ENCODE peak calls at places on chromosomes 5 and 9, in nine cellular contexts. D, A, X, V, Z, S, M, Q and C are unnamed samples.

GRCh38 chr5:122463221-122463620 is 151.2 kb downstream of the SNCAIP start:
- DNase-seq in D (no peak), A (no peak), X (peak), V (no peak), Z (no peak), S (no peak), M (no peak), Q (no peak), C (no peak)

GRCh38 chr9:83633260-83633659 is 10.3 kb downstream of the IDNK start:
- DNase-seq in D (no peak), A (no peak), X (no peak), V (no peak), Z (no peak), S (no peak), M (no peak), Q (no peak), C (no peak)

GRCh38 chr9:88852794-88853193 is 138.5 kb upstream of the S1PR3 start:
- DNase-seq in D (no peak), A (no peak), X (peak), V (no peak), Z (no peak), S (no peak), M (no peak), Q (no peak), C (peak)

GRCh38 chr5:33032161-33033085 is 321.3 kb downstream of the NPR3 start:
- DNase-seq in D (no peak), A (no peak), X (peak), V (no peak), Z (no peak), S (no peak), M (no peak), Q (no peak), C (peak)

GRCh38 chr5:87924451-87924850 is 344.2 kb downstream of the TMEM161B start:
- DNase-seq in D (no peak), A (peak), X (no peak), V (peak), Z (no peak), S (no peak), M (no peak), Q (no peak), C (no peak)

GRCh38 chr5:43020294-43020711 is 19.8 kb downstream of the ANXA2R start:
- DNase-seq in D (no peak), A (peak), X (no peak), V (peak), Z (peak), S (no peak), M (peak), Q (no peak), C (no peak)

GRCh38 chr9:130631331-130632080 is 32.9 kb upstream of the PRDM12 start:
- DNase-seq in D (no peak), A (no peak), X (no peak), V (no peak), Z (no peak), S (no peak), M (no peak), Q (no peak), C (no peak)

GRCh38 chr9:131546336-131547084 is 1.2 kb downstream of the PRRT1B start:
- DNase-seq in D (no peak), A (no peak), X (no peak), V (peak), Z (no peak), S (no peak), M (no peak), Q (no peak), C (no peak)

GRCh38 chr5:89276566-89277305 is 393.8 kb upstream of the MEF2C start:
- DNase-seq in D (no peak), A (no peak), X (no peak), V (no peak), Z (no peak), S (no peak), M (no peak), Q (no peak), C (peak)

GRCh38 chr9:34332370-34332964 is 3.1 kb downstream of the NUDT2 start:
- DNase-seq in D (no peak), A (no peak), X (no peak), V (no peak), Z (no peak), S (no peak), M (peak), Q (no peak), C (peak)

GRCh38 chr9:134666801-134667200 is 25.2 kb downstream of the COL5A1 start:
- DNase-seq in D (no peak), A (no peak), X (no peak), V (no peak), Z (no peak), S (no peak), M (no peak), Q (no peak), C (peak)

GRCh38 chr5:115796656-115797055 is 19.8 kb downstream of the CDO1 start:
- DNase-seq in D (no peak), A (no peak), X (no peak), V (no peak), Z (no peak), S (no peak), M (no peak), Q (no peak), C (no peak)

GRCh38 chr9:19193029-19193324 is 37.5 kb upstream of the DENND4C start:
- DNase-seq in D (no peak), A (no peak), X (no peak), V (no peak), Z (no peak), S (no peak), M (no peak), Q (no peak), C (no peak)

GRCh38 chr9:123555612-123556011 is 199.6 kb downstream of the CRB2 start:
- DNase-seq in D (no peak), A (no peak), X (no peak), V (no peak), Z (no peak), S (peak), M (no peak), Q (no peak), C (no peak)

DNA sequence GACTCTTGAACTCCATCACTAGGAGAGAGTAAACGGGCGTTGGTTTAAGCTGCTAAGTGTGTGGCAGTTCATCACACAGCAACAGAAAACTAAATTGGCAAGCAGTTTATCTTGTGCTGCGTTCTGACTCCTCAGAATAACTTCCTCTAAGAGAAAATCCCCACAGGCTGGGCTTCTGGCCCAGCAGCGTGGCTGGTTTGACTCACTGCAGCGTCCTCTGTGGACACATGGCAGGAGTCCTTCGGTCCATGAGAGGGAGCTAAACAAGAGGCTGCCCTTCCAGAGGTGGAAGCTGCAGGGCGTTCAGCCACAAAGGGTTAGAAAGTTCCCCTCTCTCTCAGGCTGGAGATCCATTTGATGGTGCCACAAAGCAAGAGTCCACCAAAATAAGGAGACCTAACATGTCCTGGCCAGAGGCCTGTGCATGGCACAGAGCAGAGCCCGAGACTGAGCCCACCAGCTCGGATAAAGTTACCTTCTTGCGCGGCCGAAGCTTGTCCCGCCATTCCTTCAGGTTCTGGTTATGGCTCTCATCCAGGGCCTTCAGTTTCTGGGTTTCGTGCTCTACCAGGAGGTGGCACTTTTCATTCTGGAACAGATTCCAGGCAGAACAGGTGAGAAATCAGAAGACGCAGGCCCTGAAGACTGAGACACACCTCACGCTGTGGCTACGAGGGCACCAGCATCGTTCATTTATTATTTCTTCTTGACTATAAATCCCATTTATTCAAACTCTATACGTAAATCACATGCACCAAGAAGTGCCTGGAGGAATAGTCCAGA is 46.2 kb upstream of the FBXW11 start:
- DNase-seq in D (no peak), A (no peak), X (peak), V (no peak), Z (no peak), S (peak), M (peak), Q (peak), C (peak)
- TF ChIP-seq CTCF in D (no peak), A (no peak), X (peak), V (no peak), Z (no peak), S (no peak), M (no peak), Q (peak), C (peak)

GRCh38 chr5:132479812-132480441 is 10.6 kb downstream of the IRF1 start:
- DNase-seq in D (peak), A (no peak), X (no peak), V (no peak), Z (no peak), S (no peak), M (no peak), Q (no peak), C (no peak)
- TF ChIP-seq CTCF in D (no peak), A (no peak), X (no peak), V (no peak), Z (peak), S (no peak), M (no peak), Q (no peak), C (no peak)

DNA sequence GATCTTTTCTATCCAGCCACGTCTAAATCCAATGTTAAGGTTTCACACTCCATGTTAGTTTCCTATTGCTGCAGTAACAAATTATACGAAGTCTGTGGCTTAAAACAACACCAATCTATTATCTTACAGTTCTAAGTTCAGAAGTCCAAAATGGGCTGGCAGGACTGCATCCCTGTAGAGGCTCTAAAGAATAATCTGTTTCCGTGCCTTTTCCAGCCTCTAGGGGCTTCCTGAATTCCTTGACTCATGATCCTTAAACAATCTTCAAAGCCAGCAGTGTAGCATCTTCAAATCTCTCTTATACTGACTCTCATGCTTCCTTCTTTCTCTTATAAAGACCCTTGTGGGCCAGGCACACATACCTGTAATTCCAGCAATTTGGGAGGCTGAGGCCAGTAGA is 6.8 kb downstream of the PLGRKT start:
- DNase-seq in D (no peak), A (no peak), X (no peak), V (no peak), Z (no peak), S (no peak), M (no peak), Q (no peak), C (no peak)
- TF ChIP-seq CTCF in D (no peak), A (peak), X (no peak), V (no peak), Z (no peak), S (no peak), M (no peak), Q (no peak), C (peak)

DNA sequence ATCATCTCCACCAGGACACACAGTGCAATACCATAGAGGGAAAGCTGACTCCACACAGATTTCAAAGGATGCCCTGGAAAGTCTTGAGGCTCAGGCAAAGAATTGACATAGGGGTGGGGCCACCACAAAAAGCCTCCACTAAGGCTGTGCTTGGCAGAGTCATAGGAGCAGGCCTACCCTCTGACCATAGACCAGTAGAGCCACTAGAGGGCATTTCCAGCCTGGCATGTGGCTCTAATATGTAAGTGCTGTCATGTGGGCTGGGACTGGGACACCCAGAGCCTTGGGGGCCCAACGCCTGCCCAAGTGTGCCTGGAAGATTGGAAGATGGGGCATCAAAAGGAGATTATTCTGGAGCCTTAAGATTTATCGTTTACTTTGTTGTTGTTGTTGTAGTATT is 726.0 kb downstream of the DNAH5 start:
- DNase-seq in D (no peak), A (peak), X (no peak), V (peak), Z (no peak), S (no peak), M (no peak), Q (no peak), C (no peak)
- TF ChIP-seq CTCF in D (no peak), A (peak), X (peak), V (peak), Z (no peak), S (no peak), M (no peak), Q (no peak), C (no peak)

GRCh38 chr5:72476721-72477120 is 30.5 kb downstream of the ZNF366 start:
- DNase-seq in D (no peak), A (no peak), X (no peak), V (no peak), Z (no peak), S (no peak), M (no peak), Q (no peak), C (no peak)
- TF ChIP-seq CTCF in D (no peak), A (no peak), X (no peak), V (no peak), Z (no peak), S (no peak), M (no peak), Q (no peak), C (no peak)

DNA sequence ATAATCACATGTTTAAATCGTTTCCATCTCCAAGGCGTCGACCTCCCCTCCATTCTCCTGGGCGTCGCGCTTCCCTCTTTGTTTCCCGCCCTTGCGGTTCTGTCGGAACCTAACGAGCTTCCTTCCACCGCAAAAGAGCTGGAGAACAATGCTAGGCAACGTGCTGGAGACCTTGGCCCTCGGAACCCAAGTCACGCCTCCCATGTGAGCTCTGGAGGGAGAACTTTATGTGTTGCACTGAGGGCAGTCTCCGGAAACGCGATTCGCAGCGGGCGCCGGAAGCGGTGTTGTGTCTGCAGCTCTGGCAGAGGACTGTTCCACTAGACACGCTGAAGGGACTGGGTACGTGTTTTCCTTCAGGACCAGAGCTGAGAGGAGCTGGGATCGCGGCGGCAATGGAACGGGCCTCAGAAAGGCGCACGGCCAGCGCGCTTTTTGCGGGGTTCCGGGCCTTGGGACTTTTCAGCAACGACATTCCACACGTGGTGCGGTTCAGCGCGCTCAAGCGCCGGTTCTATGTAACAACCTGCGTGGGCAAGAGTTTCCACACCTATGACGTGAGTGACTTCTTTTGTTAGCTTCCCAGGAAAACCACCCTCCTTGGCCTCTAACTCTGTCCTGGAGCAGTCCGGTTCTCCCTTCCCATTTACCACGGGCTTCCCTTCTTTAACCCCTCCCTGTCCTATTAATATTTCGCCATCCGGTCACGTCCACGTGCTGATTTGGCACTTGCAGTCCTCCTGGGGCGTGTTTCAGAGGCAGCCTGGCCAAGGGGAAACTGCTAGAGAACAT is at the start of gene WDR36:
- DNase-seq in D (peak), A (peak), X (peak), V (peak), Z (peak), S (peak), M (peak), Q (peak), C (peak)
- TF ChIP-seq CTCF in D (no peak), A (no peak), X (no peak), V (no peak), Z (no peak), S (no peak), M (no peak), Q (no peak), C (no peak)

GRCh38 chr5:60540855-60541805 is 158.8 kb downstream of the DEPDC1B start:
- DNase-seq in D (no peak), A (no peak), X (peak), V (no peak), Z (no peak), S (no peak), M (no peak), Q (no peak), C (no peak)
- TF ChIP-seq CTCF in D (no peak), A (no peak), X (no peak), V (no peak), Z (no peak), S (no peak), M (no peak), Q (no peak), C (no peak)

GRCh38 chr9:108412755-108413154 is 443.0 kb downstream of the ACTL7B start:
- DNase-seq in D (no peak), A (peak), X (no peak), V (peak), Z (no peak), S (no peak), M (peak), Q (no peak), C (no peak)
- TF ChIP-seq CTCF in D (no peak), A (peak), X (no peak), V (peak), Z (no peak), S (no peak), M (no peak), Q (no peak), C (peak)

GRCh38 chr5:148000036-148000435 is 63.7 kb upstream of the SPINK5 start:
- DNase-seq in D (no peak), A (no peak), X (no peak), V (no peak), Z (no peak), S (no peak), M (no peak), Q (no peak), C (no peak)

GRCh38 chr5:148003226-148003625 is 60.6 kb upstream of the SPINK5 start:
- DNase-seq in D (no peak), A (no peak), X (no peak), V (no peak), Z (no peak), S (no peak), M (no peak), Q (no peak), C (no peak)

GRCh38 chr5:148011407-148012124 is 52.2 kb upstream of the SPINK5 start:
- DNase-seq in D (no peak), A (no peak), X (no peak), V (no peak), Z (no peak), S (no peak), M (no peak), Q (no peak), C (no peak)

GRCh38 chr5:148002471-148002870 is 61.3 kb upstream of the SPINK5 start:
- DNase-seq in D (no peak), A (no peak), X (no peak), V (no peak), Z (no peak), S (no peak), M (no peak), Q (no peak), C (no peak)

DNA sequence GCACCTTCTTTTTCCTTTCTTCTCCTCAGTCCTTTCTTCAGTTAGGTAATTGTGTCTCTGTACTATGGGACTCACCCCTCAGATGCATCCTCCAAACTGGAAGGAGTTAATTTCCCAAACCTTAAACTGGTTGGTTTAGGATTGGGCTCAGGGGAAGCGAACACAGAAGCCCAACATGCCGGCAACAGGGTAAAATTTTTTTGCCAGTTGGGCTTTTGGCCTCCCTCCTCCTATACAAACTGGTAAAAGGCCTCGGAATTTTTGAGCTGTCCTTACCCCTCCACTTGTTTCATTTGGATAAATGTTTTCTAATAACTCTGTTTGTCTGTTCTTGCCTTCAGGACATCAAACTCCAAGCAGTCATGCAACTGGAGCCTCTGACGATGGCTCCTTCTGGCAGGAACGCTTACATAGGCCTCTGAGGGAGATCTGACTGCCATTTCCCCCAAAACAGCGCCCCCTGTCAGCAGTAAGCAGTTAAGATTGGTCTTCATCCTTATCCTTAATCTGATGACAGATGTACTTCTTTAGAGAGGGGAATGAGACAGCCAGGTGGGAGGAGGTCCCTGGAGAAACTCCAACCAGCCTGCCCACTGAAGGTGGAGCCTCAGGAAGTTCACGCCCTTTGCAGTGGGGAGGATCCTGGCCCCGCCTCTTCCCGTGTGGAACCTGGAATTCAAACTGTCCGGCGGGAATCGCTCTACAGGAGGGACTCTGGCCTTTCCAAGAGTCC is 57.8 kb upstream of the SPINK5 start:
- DNase-seq in D (no peak), A (peak), X (no peak), V (peak), Z (no peak), S (no peak), M (no peak), Q (no peak), C (no peak)
- TF ChIP-seq CTCF in D (no peak), A (peak), X (no peak), V (peak), Z (no peak), S (no peak), M (no peak), Q (no peak), C (no peak)

GRCh38 chr9:24616858-24617257 is 71.2 kb upstream of the IZUMO3 start:
- DNase-seq in D (no peak), A (no peak), X (no peak), V (no peak), Z (no peak), S (no peak), M (peak), Q (no peak), C (no peak)

DNA sequence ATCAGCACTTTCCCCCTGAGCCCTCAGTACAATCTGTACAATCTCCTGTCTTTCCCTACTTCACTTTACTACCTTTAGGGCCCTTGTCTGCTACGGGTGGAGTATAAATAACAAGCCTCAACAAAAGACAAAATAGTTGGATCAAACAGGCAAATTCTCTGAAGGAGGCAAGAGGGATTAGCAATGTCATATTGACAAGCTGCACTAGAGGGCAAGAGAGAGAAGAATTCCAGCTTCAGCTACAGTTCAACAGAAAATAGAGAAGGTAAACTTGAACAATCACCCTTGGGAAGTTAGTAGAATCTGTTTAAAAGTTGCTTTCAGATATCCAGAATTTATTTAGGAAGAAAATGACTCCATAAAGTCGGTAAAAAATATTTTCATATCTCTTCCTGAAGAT is 68.4 kb upstream of the IZUMO3 start:
- DNase-seq in D (no peak), A (no peak), X (no peak), V (no peak), Z (no peak), S (no peak), M (no peak), Q (no peak), C (no peak)
- TF ChIP-seq CTCF in D (no peak), A (peak), X (no peak), V (no peak), Z (no peak), S (no peak), M (no peak), Q (no peak), C (no peak)